ENCODE peak calls at places on chromosomes 16 and 17, in ten cellular contexts. R, N, D, F, I, L, H, Q, X and G are unnamed samples.

GRCh38 chr16:4106516-4106915 is 9.7 kb downstream of the ADCY9 start:
- DNase-seq in R (no peak), N (no peak), D (no peak), F (no peak), I (no peak), L (no peak), H (no peak), Q (no peak), X (no peak), G (no peak)

GRCh38 chr17:72946696-72947095 is 145.8 kb downstream of the SLC39A11 start:
- DNase-seq in R (no peak), N (no peak), D (no peak), F (no peak), I (no peak), L (no peak), H (peak; percentile 51), Q (no peak), X (no peak), G (no peak)

GRCh38 chr17:79930077-79930785 is 91.0 kb upstream of the CBX4 start:
- DNase-seq in R (no peak), N (no peak), D (no peak), F (peak; percentile 64), I (peak; percentile 8), L (no peak), H (peak; percentile 54), Q (no peak), X (no peak), G (peak; percentile 50)

GRCh38 chr16:6643083-6643686 is 689.5 kb upstream of the RBFOX1 start:
- DNase-seq in R (peak; percentile 4), N (peak; percentile 47), D (peak; percentile 3), F (peak; percentile 68), I (peak; percentile 35), L (no peak), H (peak; percentile 70), Q (no peak), X (no peak), G (peak; percentile 47)

GRCh38 chr17:47968836-47969235 is 2.1 kb upstream of the CDK5RAP3 start:
- DNase-seq in R (no peak), N (no peak), D (no peak), F (no peak), I (no peak), L (no peak), H (no peak), Q (no peak), X (no peak), G (no peak)

GRCh38 chr17:1640329-1641064 is 5.0 kb downstream of the SCARF1 start:
- DNase-seq in R (no peak), N (no peak), D (no peak), F (no peak), I (no peak), L (no peak), H (no peak), Q (no peak), X (no peak), G (peak; percentile 52)

GRCh38 chr17:50856431-50856830 is 9.7 kb downstream of the TOB1 start:
- DNase-seq in R (no peak), N (no peak), D (no peak), F (no peak), I (no peak), L (no peak), H (no peak), Q (no peak), X (no peak), G (no peak)

GRCh38 chr16:9845661-9846361 is 336.4 kb downstream of the GRIN2A start:
- DNase-seq in R (no peak), N (no peak), D (no peak), F (no peak), I (peak; percentile 75), L (no peak), H (no peak), Q (no peak), X (no peak), G (no peak)

GRCh38 chr17:78820122-78820792 is 20.4 kb downstream of the USP36 start:
- DNase-seq in R (no peak), N (no peak), D (no peak), F (no peak), I (no peak), L (no peak), H (no peak), Q (no peak), X (no peak), G (no peak)

GRCh38 chr17:78821961-78822360 is 18.7 kb downstream of the USP36 start:
- DNase-seq in R (no peak), N (no peak), D (no peak), F (no peak), I (peak; percentile 50), L (no peak), H (no peak), Q (no peak), X (no peak), G (no peak)

GRCh38 chr17:78822552-78822951 is 18.1 kb downstream of the USP36 start:
- DNase-seq in R (no peak), N (no peak), D (no peak), F (no peak), I (peak; percentile 100), L (no peak), H (no peak), Q (no peak), X (no peak), G (no peak)

GRCh38 chr17:78819402-78819801 is 21.2 kb downstream of the USP36 start:
- DNase-seq in R (no peak), N (no peak), D (no peak), F (no peak), I (no peak), L (no peak), H (no peak), Q (no peak), X (no peak), G (no peak)

GRCh38 chr17:78820841-78821240 is 19.8 kb downstream of the USP36 start:
- DNase-seq in R (no peak), N (no peak), D (no peak), F (no peak), I (no peak), L (no peak), H (no peak), Q (no peak), X (no peak), G (no peak)
- H3K4me1 ChIP-seq in R (no peaks in the 10 kb centered on the region), N (no peaks in the 10 kb centered on the region), D (peaks cover 40% of the 10 kb centered on the region), F (no peaks in the 10 kb centered on the region), I (peaks cover 8% of the 10 kb centered on the region), L (no peaks in the 10 kb centered on the region), H (peaks cover 8% of the 10 kb centered on the region), Q (no peaks in the 10 kb centered on the region), X (peaks cover 42% of the 10 kb centered on the region), G (no peaks in the 10 kb centered on the region)

GRCh38 chr17:81733507-81734404 is 21.7 kb downstream of the SLC25A10 start:
- DNase-seq in R (peak; percentile 88), N (peak; percentile 72), D (no peak), F (peak; percentile 89), I (peak; percentile 43), L (peak; percentile 84), H (peak; percentile 56), Q (peak; percentile 62), X (peak; percentile 52), G (peak; percentile 83)

GRCh38 chr17:81738801-81739393 is 26.8 kb downstream of the SLC25A10 start:
- DNase-seq in R (no peak), N (no peak), D (no peak), F (no peak), I (no peak), L (no peak), H (no peak), Q (no peak), X (no peak), G (no peak)

GRCh38 chr17:81734405-81735055 is 22.4 kb downstream of the SLC25A10 start:
- DNase-seq in R (no peak), N (no peak), D (no peak), F (no peak), I (no peak), L (no peak), H (no peak), Q (no peak), X (no peak), G (no peak)

GRCh38 chr17:81737947-81738800 is 26.1 kb downstream of the SLC25A10 start:
- DNase-seq in R (no peak), N (no peak), D (no peak), F (no peak), I (no peak), L (no peak), H (no peak), Q (no peak), X (no peak), G (no peak)

DNA sequence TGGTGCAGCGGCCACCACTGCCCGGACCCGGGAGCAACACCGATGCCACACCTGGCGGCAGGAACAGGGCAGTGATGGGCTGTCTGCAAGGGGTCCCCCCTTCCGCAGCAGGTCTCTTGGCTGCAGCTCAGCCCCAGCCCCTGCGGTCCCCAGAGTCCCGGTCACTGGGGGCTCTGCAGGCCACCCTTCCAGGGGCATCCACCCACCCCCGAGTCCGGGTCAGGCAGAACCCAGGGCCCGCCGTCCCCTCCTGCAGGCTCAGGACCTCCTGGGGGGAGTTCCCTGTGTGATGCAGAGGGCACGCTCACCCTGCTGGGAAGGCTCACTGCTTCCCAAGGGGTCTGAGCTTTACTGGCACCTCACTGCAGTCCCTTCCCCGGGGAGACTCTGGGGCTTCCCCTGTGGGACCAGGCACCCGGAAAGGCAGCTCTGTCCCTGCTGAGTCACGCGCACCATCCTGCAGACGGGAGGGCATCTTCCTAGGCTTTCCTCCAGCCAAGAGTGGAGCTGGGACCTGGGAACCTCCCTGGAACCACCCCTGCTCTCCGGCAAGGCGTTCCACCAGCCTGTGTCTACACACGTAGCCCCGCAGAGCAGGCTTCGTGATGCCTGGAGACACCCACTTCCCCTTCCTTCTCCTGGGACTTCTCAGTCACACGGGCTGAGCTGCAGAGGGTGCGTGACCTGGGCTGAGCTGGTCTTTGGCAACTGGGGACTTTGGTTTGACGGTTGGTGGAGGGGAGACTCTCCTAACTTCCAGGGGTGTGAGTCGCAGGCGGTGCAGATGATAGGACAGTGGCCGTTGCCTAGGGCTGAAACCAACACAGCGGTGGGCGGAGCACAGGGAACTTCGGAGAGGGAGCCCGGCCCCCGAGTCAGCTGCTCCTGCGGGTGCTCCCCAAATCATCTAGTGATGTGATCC is 23.4 kb downstream of the SLC25A10 start:
- DNase-seq in R (no peak), N (no peak), D (no peak), F (no peak), I (peak; percentile 30), L (peak; percentile 43), H (no peak), Q (no peak), X (no peak), G (no peak)
- H3K4me3 ChIP-seq in R (no peak overlapping the region), N (no peak overlapping the region), D (no peak overlapping the region), F (no peak overlapping the region), I (no peak overlapping the region), L (no peak overlapping the region), H (no peak overlapping the region), Q (peak overlapping the region; percentile 42), X (no peak overlapping the region), G (no peak overlapping the region)

GRCh38 chr17:32913593-32913992 is 14.4 kb upstream of the TMEM98 start:
- DNase-seq in R (no peak), N (no peak), D (no peak), F (no peak), I (no peak), L (peak; percentile 16), H (no peak), Q (no peak), X (no peak), G (no peak)
- H3K27ac ChIP-seq in R (no peak overlapping the region), N (no peak overlapping the region), D (no peak overlapping the region), F (no peak overlapping the region), I (no peak overlapping the region), L (no peak overlapping the region), H (no peak overlapping the region), Q (no peak overlapping the region), X (no peak overlapping the region), G (no peak overlapping the region)

GRCh38 chr16:977896-978295 is 3.7 kb upstream of the SOX8 start:
- DNase-seq in R (no peak), N (no peak), D (no peak), F (no peak), I (no peak), L (no peak), H (no peak), Q (no peak), X (no peak), G (no peak)

GRCh38 chr16:974606-975312 is 4.0 kb upstream of the LMF1 start:
- DNase-seq in R (peak; percentile 96), N (peak; percentile 45), D (no peak), F (no peak), I (no peak), L (no peak), H (no peak), Q (no peak), X (no peak), G (peak; percentile 72)

GRCh38 chr16:977096-977701 is 4.4 kb upstream of the SOX8 start:
- DNase-seq in R (no peak), N (no peak), D (no peak), F (no peak), I (no peak), L (no peak), H (no peak), Q (no peak), X (no peak), G (peak; percentile 73)

GRCh38 chr16:975313-975690 is 4.5 kb upstream of the LMF1 start:
- DNase-seq in R (no peak), N (no peak), D (no peak), F (no peak), I (no peak), L (no peak), H (no peak), Q (no peak), X (no peak), G (peak; percentile 25)

DNA sequence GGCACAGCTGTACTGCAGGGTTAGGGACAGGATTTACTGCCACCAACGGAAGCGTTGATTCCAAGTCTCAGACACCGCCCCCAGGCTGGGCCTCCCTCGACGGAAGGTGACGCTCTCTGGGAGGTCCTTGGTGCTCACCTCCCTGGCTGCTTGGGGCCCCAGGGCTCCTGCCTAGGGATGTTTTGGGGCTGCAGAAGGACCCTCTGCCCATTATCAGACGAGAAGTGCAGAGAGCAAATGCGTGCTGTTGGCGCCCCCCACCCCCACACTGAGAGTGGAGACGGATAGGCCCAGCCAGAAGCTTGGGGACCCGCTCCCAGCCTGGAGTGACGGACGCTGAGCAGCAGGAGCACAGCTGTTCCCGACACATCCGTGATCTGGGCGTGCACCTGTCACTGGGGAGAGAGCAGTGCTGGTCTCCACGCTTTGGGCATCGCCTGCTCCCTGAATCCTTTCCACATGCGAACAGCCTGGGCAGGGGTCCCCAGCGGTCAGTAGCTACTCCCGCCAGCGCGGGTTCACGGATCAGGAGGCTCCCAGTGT is 5.1 kb upstream of the SOX8 start:
- DNase-seq in R (peak; percentile 93), N (no peak), D (no peak), F (no peak), I (no peak), L (no peak), H (no peak), Q (no peak), X (no peak), G (no peak)
- H3K4me1 ChIP-seq in R (peaks cover 72% of the 10 kb centered on the region), N (peaks cover 36% of the 10 kb centered on the region), D (peaks cover 14% of the 10 kb centered on the region), F (no peaks in the 10 kb centered on the region), I (no peaks in the 10 kb centered on the region), L (no peaks in the 10 kb centered on the region), H (peaks cover 17% of the 10 kb centered on the region), Q (no peaks in the 10 kb centered on the region), X (peaks cover 21% of the 10 kb centered on the region), G (no peaks in the 10 kb centered on the region)